ENCODE peak calls at places on chromosomes 13 and 19, in eight cellular contexts. Q is CD4-positive, alpha-beta T cell; R is HS-5; E is HuH-7.5; C is NCI-H2081; S is KG1; W is T-helper 1 cell; F is adrenal gland. A is an unnamed sample.
A peak's percentile ranks its signal among the peaks of the same experiment; 100 is the strongest.

GRCh38 chr19:47284324-47284899 is 9.7 kb downstream of the INAFM1 start:
- DNase-seq in Q (no peak), R (peak; percentile 57), E (peak; percentile 43), C (peak; percentile 50), S (peak; percentile 24), W (peak; percentile 59), F (no peak), A (no peak)

GRCh38 chr19:54464044-54464623 is 556 bp upstream of the LENG9 start:
- DNase-seq in Q (peak; percentile 72), R (no peak), E (peak; percentile 88), C (peak; percentile 93), S (peak; percentile 82), W (peak; percentile 86), F (peak; percentile 94), A (peak; percentile 86)

GRCh38 chr13:31898383-31899071 is 133.0 kb upstream of the FRY start:
- DNase-seq in Q (no peak), R (no peak), E (no peak), C (no peak), S (no peak), W (no peak), F (no peak), A (no peak)

GRCh38 chr13:23671902-23672301 is 101.7 kb downstream of the TNFRSF19 start:
- DNase-seq in Q (no peak), R (no peak), E (no peak), C (no peak), S (no peak), W (no peak), F (no peak), A (no peak)

GRCh38 chr13:91539458-91540156 is 141.2 kb downstream of the GPC5 start:
- DNase-seq in Q (no peak), R (no peak), E (no peak), C (no peak), S (no peak), W (no peak), F (no peak), A (no peak)

GRCh38 chr19:42132851-42133528 is 744 bp upstream of the POU2F2 start:
- DNase-seq in Q (peak; percentile 85), R (no peak), E (peak; percentile 85), C (peak; percentile 83), S (peak; percentile 45), W (peak; percentile 77), F (no peak), A (peak; percentile 73)

GRCh38 chr13:52359534-52359933 is 46.4 kb downstream of the THSD1 start:
- DNase-seq in Q (no peak), R (no peak), E (no peak), C (no peak), S (no peak), W (no peak), F (no peak), A (no peak)

GRCh38 chr19:36409841-36410240 is 8.6 kb downstream of the ZFP82 start:
- DNase-seq in Q (no peak), R (no peak), E (no peak), C (no peak), S (no peak), W (no peak), F (no peak), A (no peak)

GRCh38 chr13:104140557-104140956 is 1074.3 kb upstream of the SLC10A2 start:
- DNase-seq in Q (no peak), R (peak; percentile 11), E (no peak), C (peak; percentile 66), S (no peak), W (no peak), F (no peak), A (no peak)